ENCODE peak calls at places on chromosomes 6 and 20, in nine cellular contexts. N is mucosa of descending colon, T is A549, V is endothelial cell, M is AG04450, W is omental fat pad, R is GM20000, E is uterus, U is GM10248. J is an unnamed sample.

GRCh38 chr6:1609662-1610496 is at the start of gene FOXC1:
- DNase-seq in R (peak), W (peak), T (peak), E (peak), V (peak), M (peak), U (peak), N (peak), J (peak)

GRCh38 chr6:150600302-150601017 is 775 bp downstream of the PLEKHG1 start:
- DNase-seq in E (peak), U (peak), N (peak), T (peak), R (peak), W (peak), M (no peak), V (peak), J (peak)

GRCh38 chr6:169691260-169691659 is 10.6 kb downstream of the WDR27 start:
- DNase-seq in M (no peak), R (no peak), U (no peak), N (no peak), W (no peak), T (no peak), E (no peak), V (no peak), J (no peak)

GRCh38 chr20:21182832-21183563 is 57.1 kb downstream of the KIZ start:
- DNase-seq in R (no peak), N (peak), M (peak), W (no peak), U (no peak), E (peak), T (no peak), V (no peak), J (no peak)

GRCh38 chr20:3606021-3606420 is 57.2 kb downstream of the GFRA4 start:
- DNase-seq in W (no peak), M (no peak), E (no peak), R (no peak), V (peak), N (no peak), T (no peak), U (no peak), J (no peak)

GRCh38 chr6:16806363-16806762 is 45.1 kb upstream of the ATXN1 start:
- DNase-seq in T (no peak), R (no peak), M (no peak), W (no peak), U (no peak), E (no peak), V (no peak), N (no peak), J (no peak)

GRCh38 chr20:45345104-45345936 is 2.9 kb downstream of the SDC4 start:
- DNase-seq in V (no peak), M (no peak), W (no peak), T (no peak), E (no peak), U (no peak), R (no peak), N (peak), J (no peak)

GRCh38 chr6:154951400-154952200 is 43.5 kb upstream of the TIAM2 start:
- DNase-seq in E (no peak), U (peak), N (no peak), R (peak), V (no peak), W (no peak), M (no peak), T (no peak), J (peak)

GRCh38 chr20:4864292-4864691 is 137.0 kb downstream of the SLC23A2 start:
- DNase-seq in R (no peak), V (no peak), U (no peak), E (no peak), M (no peak), W (no peak), T (no peak), N (no peak), J (no peak)

GRCh38 chr6:40377173-40377806 is 209.9 kb downstream of the LRFN2 start:
- DNase-seq in E (no peak), W (no peak), V (no peak), R (no peak), T (no peak), U (no peak), M (no peak), N (no peak), J (no peak)

GRCh38 chr6:133187657-133188453 is 53.3 kb upstream of the EYA4 start:
- DNase-seq in U (no peak), M (no peak), N (no peak), W (no peak), E (no peak), V (no peak), T (no peak), R (no peak), J (no peak)

GRCh38 chr6:46090115-46091079 is 39.4 kb upstream of the ENPP4 start:
- DNase-seq in T (peak), M (peak), V (peak), R (peak), W (no peak), E (peak), U (peak), N (peak), J (peak)

GRCh38 chr6:14601490-14601889 is 483.9 kb downstream of the CD83 start:
- DNase-seq in U (no peak), V (no peak), E (no peak), M (no peak), N (no peak), T (no peak), R (no peak), W (no peak), J (no peak)

GRCh38 chr6:1088441-1089001 is 223.4 kb upstream of the FOXQ1 start:
- DNase-seq in T (no peak), W (no peak), N (peak), E (no peak), R (no peak), U (no peak), M (no peak), V (no peak), J (no peak)

GRCh38 chr6:27785297-27785696 is 126.9 kb downstream of the OR2B2 start:
- DNase-seq in U (no peak), V (no peak), N (peak), E (no peak), M (no peak), W (no peak), R (no peak), T (no peak), J (no peak)

GRCh38 chr6:100464910-100465700 is at the start of gene SIM1:
- DNase-seq in U (peak), R (peak), W (no peak), M (no peak), V (peak), N (peak), E (no peak), T (no peak), J (no peak)

GRCh38 chr20:41587956-41588355 is 30.2 kb downstream of the CHD6 start:
- DNase-seq in N (no peak), M (peak), W (no peak), R (no peak), E (no peak), U (no peak), V (no peak), T (no peak), J (no peak)

GRCh38 chr6:36697481-36697903 is at the start of gene RAB44:
- DNase-seq in T (no peak), M (no peak), R (no peak), E (no peak), W (peak), V (no peak), N (no peak), U (no peak), J (no peak)

GRCh38 chr6:162856885-162857284 is 129.1 kb downstream of the PACRG start:
- DNase-seq in T (peak), N (peak), U (no peak), W (no peak), M (peak), R (no peak), V (peak), E (no peak), J (no peak)

GRCh38 chr6:5499644-5500306 is 238.5 kb downstream of the FARS2 start:
- DNase-seq in V (no peak), N (no peak), E (no peak), U (no peak), T (no peak), M (no peak), R (no peak), W (no peak), J (no peak)

GRCh38 chr20:17029698-17030097 is 197.1 kb upstream of the PCSK2 start:
- DNase-seq in N (no peak), R (no peak), M (no peak), W (no peak), V (no peak), T (no peak), E (no peak), U (no peak), J (no peak)

GRCh38 chr20:61295249-61295648 is 43.2 kb downstream of the CDH4 start:
- DNase-seq in N (no peak), M (no peak), U (no peak), E (no peak), R (no peak), W (no peak), T (no peak), V (no peak), J (no peak)

GRCh38 chr6:135743476-135743875 is 108.0 kb upstream of the PDE7B start:
- DNase-seq in V (no peak), U (no peak), W (no peak), E (no peak), T (no peak), R (no peak), N (no peak), M (no peak), J (no peak)

GRCh38 chr6:4906942-4907300 is 96.9 kb downstream of the RPP40 start:
- DNase-seq in W (no peak), N (no peak), T (no peak), U (no peak), V (no peak), M (no peak), E (no peak), R (no peak), J (peak)

DNA sequence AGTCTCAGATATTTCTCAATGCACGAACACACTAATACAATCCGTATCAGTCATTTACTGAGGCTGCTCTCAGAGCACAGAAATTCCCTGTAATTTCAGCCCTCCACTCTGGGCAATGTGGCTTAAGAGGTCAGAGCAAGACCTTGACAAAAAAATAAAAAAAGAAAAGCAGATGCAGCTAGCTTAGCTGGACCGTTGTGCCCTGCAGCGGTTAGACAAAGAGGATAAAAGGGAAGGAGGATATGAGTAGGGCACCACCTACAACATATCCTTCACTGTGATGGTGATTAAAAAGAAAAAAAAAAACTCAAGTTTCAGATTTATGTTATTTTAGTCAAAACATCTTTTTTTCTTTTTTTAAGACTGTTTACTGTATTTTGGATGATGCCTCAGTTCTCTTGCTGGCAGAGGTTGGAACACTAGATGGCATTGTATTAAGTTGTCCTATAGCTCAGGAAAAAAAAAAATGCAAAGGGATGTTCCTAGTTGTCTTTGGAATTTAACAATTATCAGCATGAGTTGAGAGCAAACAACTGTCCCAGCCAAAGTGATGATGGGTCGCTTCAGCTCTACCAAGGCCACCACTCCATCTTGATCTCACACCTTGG is 59.9 kb downstream of the ANKEF1 start:
- DNase-seq in R (no peak), E (no peak), W (no peak), N (no peak), V (no peak), T (no peak), M (no peak), U (no peak), J (no peak)
- TF ChIP-seq CTCF in R (no peak), E (no peak), W (no peak), N (no peak), V (no peak), T (peak), M (no peak), U (no peak), J (no peak)

GRCh38 chr6:79646006-79646405 is 14.9 kb downstream of the SH3BGRL2 start:
- DNase-seq in E (no peak), M (no peak), R (no peak), N (no peak), V (peak), U (no peak), W (no peak), T (no peak), J (peak)
- TF ChIP-seq CTCF in E (no peak), M (no peak), R (no peak), N (no peak), V (peak), U (no peak), W (no peak), T (no peak), J (no peak)

DNA sequence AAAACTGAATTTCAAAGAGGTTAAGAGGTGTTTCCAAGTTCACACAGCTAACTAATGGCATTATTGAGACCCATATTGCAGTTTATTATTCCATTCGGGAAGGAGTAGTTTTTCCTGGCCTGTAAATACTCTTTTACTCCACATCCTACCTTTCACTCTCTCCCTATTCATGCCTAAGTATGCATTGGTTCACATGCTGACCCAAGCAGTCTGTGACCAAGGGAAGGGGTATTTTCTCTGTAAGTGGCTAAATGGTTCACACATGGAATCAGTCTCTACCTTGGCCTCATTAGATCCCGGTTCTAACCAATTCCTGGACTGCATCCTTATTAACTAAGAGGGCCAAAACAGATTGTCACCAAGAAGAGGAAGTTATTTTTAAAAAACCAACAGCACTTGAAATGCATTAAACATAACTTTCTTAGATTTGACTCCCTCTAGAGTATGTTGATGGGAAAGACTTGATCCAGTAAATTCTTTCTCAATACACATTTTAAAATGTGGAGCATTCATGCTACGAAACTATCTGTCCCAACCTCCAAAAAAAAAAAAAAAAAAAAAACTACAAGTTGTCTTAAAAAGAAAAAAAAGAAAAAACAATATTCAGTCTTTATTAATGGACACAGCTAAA is 17.8 kb upstream of the RSPO3 start:
- DNase-seq in R (no peak), U (no peak), M (no peak), E (no peak), W (no peak), N (no peak), V (no peak), T (no peak), J (no peak)
- TF ChIP-seq CTCF in R (no peak), U (no peak), M (peak), E (no peak), W (no peak), N (no peak), V (peak), T (peak), J (no peak)

DNA sequence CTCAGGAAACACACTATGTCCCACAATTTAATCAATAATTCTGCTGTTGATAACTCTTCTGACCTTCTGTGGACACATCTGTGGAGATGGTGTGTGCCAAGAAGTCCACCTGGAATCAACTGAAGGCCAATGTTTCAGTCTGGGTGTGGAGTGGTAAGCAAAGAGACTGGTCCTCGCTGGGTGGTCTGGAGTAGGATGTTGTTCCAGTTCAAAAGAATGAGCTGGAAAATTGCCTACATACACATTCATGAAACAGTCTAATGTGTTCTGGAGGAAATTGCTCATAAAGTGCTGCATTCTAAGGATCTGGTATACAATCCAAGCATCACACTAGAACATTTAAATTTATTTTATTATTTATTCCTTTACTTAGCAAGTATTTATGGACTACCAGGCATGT is 33.9 kb upstream of the TBX18 start:
- DNase-seq in U (no peak), N (no peak), T (no peak), E (no peak), V (no peak), R (no peak), M (no peak), W (no peak), J (no peak)
- TF ChIP-seq CTCF in U (no peak), N (no peak), T (no peak), E (no peak), V (no peak), R (no peak), M (no peak), W (no peak), J (no peak)

GRCh38 chr6:118283759-118284158 is 264.3 kb upstream of the PLN start:
- DNase-seq in U (peak), M (peak), T (peak), N (peak), R (peak), W (no peak), E (peak), V (peak), J (peak)

GRCh38 chr6:118285791-118286190 is 262.3 kb upstream of the PLN start:
- DNase-seq in W (no peak), V (no peak), E (no peak), T (no peak), M (no peak), R (no peak), N (no peak), U (no peak), J (no peak)

GRCh38 chr6:118284736-118285360 is 263.2 kb upstream of the PLN start:
- DNase-seq in N (no peak), W (no peak), V (no peak), U (no peak), M (no peak), E (no peak), R (no peak), T (no peak), J (no peak)

DNA sequence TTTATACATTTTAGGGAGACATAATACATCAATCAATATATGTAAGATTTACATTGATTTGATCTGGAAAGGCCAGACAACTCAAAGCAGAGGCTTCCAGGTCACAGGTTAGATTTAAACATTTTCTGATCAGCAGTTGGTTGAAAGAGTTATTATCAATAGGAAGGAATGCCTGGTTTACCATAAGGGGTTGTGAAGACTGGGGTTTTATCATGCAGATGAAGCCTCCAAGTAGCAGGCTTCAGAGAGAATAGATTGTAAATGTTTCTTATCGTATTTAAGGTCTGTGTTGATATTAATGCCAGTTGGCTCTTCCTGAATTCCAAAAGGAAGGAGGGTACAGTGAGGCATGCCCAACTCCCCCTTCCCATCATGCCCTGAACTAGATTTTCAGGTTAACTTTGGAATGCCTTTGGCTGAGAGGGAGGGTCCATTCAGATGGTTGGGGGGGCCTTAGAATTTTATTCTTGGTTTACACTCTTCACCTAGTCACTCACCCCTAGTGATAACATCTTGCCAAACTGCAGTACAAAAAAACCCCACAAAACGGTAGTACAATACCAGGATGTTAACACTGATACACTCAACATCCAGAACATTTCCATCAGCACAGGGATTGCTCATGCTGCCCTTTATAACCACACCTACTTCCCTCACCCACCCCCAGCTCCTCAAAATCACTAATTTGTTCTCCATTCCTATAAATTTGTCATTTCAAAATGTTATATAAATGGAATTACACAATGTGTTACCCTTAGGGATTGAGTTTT is 259.6 kb upstream of the PLN start:
- DNase-seq in W (no peak), U (no peak), E (no peak), R (no peak), T (no peak), M (no peak), V (no peak), N (no peak), J (no peak)
- TF ChIP-seq CTCF in W (no peak), U (no peak), E (peak), R (no peak), T (no peak), M (peak), V (no peak), N (no peak), J (no peak)

DNA sequence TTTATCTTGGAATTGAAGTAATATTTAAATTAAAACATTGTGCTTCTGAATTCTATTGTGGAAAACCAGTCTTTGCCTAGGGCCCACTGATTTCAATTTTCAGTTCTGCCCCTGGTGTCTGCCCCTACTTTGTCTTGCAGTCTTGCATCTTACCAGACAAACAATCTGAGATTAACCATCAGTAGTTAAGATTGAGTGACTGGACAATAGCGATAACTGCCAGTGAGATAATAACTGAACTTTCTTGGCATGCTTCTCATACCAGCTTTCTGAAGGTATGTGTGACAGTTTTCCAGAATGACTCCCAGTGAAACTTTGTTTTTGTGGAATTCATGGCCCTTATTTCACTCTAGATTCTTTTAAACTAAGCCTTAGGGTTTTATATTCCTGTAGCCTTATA is 53.5 kb downstream of the KCNQ5 start:
- DNase-seq in M (no peak), U (no peak), R (no peak), V (no peak), E (no peak), T (no peak), W (no peak), N (no peak), J (no peak)
- TF ChIP-seq CTCF in M (no peak), U (no peak), R (no peak), V (no peak), E (no peak), T (no peak), W (no peak), N (no peak), J (no peak)

DNA sequence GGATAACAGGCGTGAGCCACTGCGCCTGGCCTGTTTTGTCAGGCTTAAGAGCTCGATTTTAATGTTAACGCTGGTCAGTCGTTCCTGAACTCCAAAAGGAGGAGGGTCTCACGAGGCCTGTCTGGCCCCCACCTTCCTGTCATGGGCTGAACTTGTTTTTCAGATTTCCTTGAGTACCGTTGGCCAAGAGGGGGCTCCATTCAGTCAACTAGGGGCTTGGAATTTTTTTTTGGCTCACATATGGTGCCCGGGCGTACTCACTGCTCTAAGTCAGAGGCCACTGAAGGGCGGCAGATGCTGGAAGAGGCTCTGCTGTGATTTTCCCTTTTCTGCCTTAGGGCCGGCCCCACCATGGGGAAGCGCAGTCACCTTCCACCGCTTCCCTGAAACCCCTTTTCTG is 6.9 kb upstream of the BIRC7 start:
- DNase-seq in W (no peak), E (no peak), T (no peak), V (no peak), N (no peak), R (no peak), M (no peak), U (no peak), J (no peak)
- TF ChIP-seq CTCF in W (no peak), E (no peak), T (no peak), V (no peak), N (no peak), R (no peak), M (no peak), U (no peak), J (no peak)

J was measured in activated CD8-positive, alpha-beta T cell treated with anti-CD3 and anti-CD28 coated beads for 36 hours.